ENCODE peak calls at places on chromosome 10, in seven cellular contexts. P is colonic mucosa; O is endothelial cell; Q is HFF-Myc; R is AG04449; S is dorsolateral prefrontal cortex; N is CD4-positive, alpha-beta T cell. M is an unnamed sample.

GRCh38 chr10:89357096-89357495 is 20.8 kb upstream of the IFIT1B start:
- DNase-seq in P (no peak), O (no peak), Q (no peak), R (no peak), S (no peak), N (no peak), M (no peak)

GRCh38 chr10:90734415-90734814 is 123.4 kb downstream of the HTR7 start:
- DNase-seq in P (no peak), O (no peak), Q (no peak), R (no peak), S (no peak), N (no peak), M (no peak)

GRCh38 chr10:128310966-128311658 is 184.9 kb upstream of the MKI67 start:
- DNase-seq in P (no peak), O (peak; percentile 34), Q (no peak), R (no peak), S (no peak), N (no peak), M (no peak)

GRCh38 chr10:71740069-71740468 is 20.5 kb upstream of the C10orf105 start:
- DNase-seq in P (peak; percentile 17), O (no peak), Q (no peak), R (peak; percentile 16), S (no peak), N (no peak), M (no peak)

GRCh38 chr10:29237786-29238185 is 51.1 kb upstream of the LYZL1 start:
- DNase-seq in P (no peak), O (no peak), Q (no peak), R (no peak), S (no peak), N (no peak), M (no peak)

GRCh38 chr10:123916775-123917174 is 25.2 kb upstream of the CPXM2 start:
- DNase-seq in P (no peak), O (no peak), Q (no peak), R (no peak), S (no peak), N (no peak), M (no peak)

GRCh38 chr10:95360122-95360715 is 69.4 kb upstream of the PDLIM1 start:
- DNase-seq in P (no peak), O (no peak), Q (peak; percentile 16), R (no peak), S (no peak), N (no peak), M (no peak)

GRCh38 chr10:77592946-77593636 is 44.5 kb downstream of the KCNMA1 start:
- DNase-seq in P (no peak), O (no peak), Q (peak; percentile 63), R (peak; percentile 81), S (no peak), N (no peak), M (no peak)

GRCh38 chr10:5460468-5461200 is 38.7 kb downstream of the CALML5 start:
- DNase-seq in P (peak; percentile 8), O (no peak), Q (no peak), R (no peak), S (no peak), N (no peak), M (no peak)

GRCh38 chr10:30701471-30702173 is 72.1 kb upstream of the LYZL2 start:
- DNase-seq in P (peak; percentile 29), O (no peak), Q (no peak), R (no peak), S (no peak), N (peak; percentile 62), M (no peak)

GRCh38 chr10:114855776-114856543 is 34.4 kb downstream of the FHIP2A start:
- DNase-seq in P (no peak), O (no peak), Q (no peak), R (no peak), S (no peak), N (no peak), M (no peak)

GRCh38 chr10:62393237-62393636 is 19.1 kb downstream of the ZNF365 start:
- DNase-seq in P (no peak), O (no peak), Q (no peak), R (no peak), S (no peak), N (no peak), M (no peak)

GRCh38 chr10:13276749-13277394 is 23.0 kb downstream of the PHYH start:
- DNase-seq in P (no peak), O (no peak), Q (no peak), R (no peak), S (no peak), N (no peak), M (no peak)

GRCh38 chr10:123995461-123996131 is 97.8 kb downstream of the CHST15 start:
- DNase-seq in P (peak; percentile 49), O (peak; percentile 58), Q (no peak), R (peak; percentile 62), S (no peak), N (no peak), M (peak; percentile 26)

GRCh38 chr10:49025347-49025983 is 85.8 kb upstream of the LRRC18 start:
- DNase-seq in P (no peak), O (no peak), Q (no peak), R (no peak), S (no peak), N (no peak), M (no peak)

GRCh38 chr10:4198216-4198615 is 413.2 kb upstream of the KLF6 start:
- DNase-seq in P (no peak), O (no peak), Q (no peak), R (no peak), S (no peak), N (no peak), M (no peak)

GRCh38 chr10:114458955-114459354 is 54.7 kb upstream of the AFAP1L2 start:
- DNase-seq in P (peak; percentile 64), O (peak; percentile 60), Q (no peak), R (no peak), S (no peak), N (no peak), M (peak; percentile 57)

GRCh38 chr10:125857185-125857760 is 23.8 kb downstream of the DHX32 start:
- DNase-seq in P (no peak), O (no peak), Q (no peak), R (no peak), S (no peak), N (no peak), M (no peak)

GRCh38 chr10:119772347-119772746 is 46.5 kb downstream of the INPP5F start:
- DNase-seq in P (no peak), O (no peak), Q (no peak), R (no peak), S (no peak), N (no peak), M (no peak)

GRCh38 chr10:93115661-93116383 is 42.1 kb downstream of the CYP26A1 start:
- DNase-seq in P (peak; percentile 86), O (peak; percentile 76), Q (peak; percentile 39), R (no peak), S (no peak), N (peak; percentile 68), M (peak; percentile 62)

GRCh38 chr10:88895252-88895651 is 15.2 kb downstream of the STAMBPL1 start:
- DNase-seq in P (no peak), O (no peak), Q (no peak), R (no peak), S (no peak), N (no peak), M (no peak)

GRCh38 chr10:43998021-43998809 is 349.5 kb upstream of the ZNF32 start:
- DNase-seq in P (no peak), O (no peak), Q (peak; percentile 32), R (no peak), S (no peak), N (no peak), M (no peak)
- TF ChIP-seq CTCF in P (no peak), O (no peak), Q (no peak), R (no peak), S (no peak), N (no peak), M (no peak)

GRCh38 chr10:63901228-63901627 is 380.0 kb downstream of the REEP3 start:
- DNase-seq in P (no peak), O (no peak), Q (no peak), R (no peak), S (no peak), N (no peak), M (no peak)
- TF ChIP-seq CTCF in P (no peak), O (peak; percentile 44), Q (peak; percentile 56), R (peak; percentile 30), S (no peak), N (no peak), M (peak; percentile 38)

DNA sequence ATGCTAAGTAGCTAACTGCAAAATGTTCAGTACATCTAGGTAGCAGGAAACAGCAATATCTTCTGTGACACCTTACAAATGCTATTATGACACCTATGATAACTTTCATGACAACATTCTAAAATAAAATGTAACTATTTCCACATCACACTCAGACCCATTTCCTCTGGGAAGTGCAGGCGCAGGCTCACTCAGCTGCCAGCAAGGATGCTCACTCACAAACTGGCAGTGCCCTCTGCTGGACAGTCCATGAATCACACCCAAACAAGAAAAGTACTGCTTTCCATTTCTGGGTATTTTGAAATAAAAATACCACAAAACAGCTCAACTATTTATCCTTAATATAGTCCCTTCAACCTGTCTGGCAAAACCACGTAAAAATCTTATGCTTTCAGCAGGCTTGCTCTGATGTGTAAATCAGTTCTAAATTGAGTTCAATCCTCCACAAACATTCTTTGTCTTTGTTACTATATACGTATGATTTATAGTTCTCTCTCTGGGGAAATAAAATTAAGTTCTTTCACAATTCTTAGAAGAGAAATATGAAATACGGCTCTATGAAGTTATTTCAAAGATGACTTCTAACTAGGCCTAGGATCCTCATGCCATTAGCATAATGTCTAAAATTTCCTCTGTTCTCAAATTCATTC is 176.6 kb downstream of the PARD3 start:
- DNase-seq in P (peak; percentile 88), O (peak; percentile 84), Q (peak; percentile 57), R (peak; percentile 56), S (peak; percentile 79), N (peak; percentile 63), M (peak; percentile 93)
- TF ChIP-seq CTCF in P (peak; percentile 91), O (peak; percentile 93), Q (peak; percentile 89), R (peak; percentile 75), S (peak; percentile 96), N (peak; percentile 98), M (peak; percentile 97)

DNA sequence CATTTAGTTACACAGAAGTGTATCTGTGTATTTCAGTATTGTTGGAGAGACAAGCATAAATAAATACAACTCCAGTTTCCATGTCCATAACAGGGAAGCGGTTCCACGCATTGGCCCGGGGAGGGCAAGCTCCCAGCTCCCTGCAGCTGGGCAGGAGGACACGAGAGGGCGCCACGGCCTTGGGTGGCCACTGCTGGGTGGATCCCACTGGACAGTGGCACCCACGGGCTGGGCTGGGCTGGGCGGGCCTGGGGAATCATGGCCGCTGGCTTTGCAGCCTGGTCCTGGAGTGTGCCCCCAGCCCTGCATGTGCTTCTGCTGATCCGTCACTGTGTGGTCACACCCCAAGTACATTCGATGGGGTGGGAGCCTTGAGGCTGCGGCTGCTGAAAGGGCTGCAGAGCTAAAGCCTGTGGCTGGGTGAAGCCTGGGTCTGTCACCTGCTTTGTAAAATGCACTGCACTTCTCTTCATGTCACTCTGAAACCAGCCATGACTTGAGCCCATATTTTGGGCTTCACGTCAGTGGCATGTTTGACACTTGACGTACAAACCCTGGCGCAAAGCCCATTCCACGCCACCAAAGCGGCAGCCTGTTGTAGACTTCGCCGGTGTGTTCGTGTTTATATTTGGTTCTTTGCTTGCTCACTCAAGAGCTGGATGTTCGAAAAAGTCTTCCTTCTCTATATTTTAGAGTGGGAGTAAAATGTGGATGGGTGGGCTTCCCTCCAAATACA is 27.5 kb downstream of the LRRC27 start:
- DNase-seq in P (no peak), O (no peak), Q (no peak), R (no peak), S (no peak), N (no peak), M (no peak)
- TF ChIP-seq CTCF in P (no peak), O (no peak), Q (no peak), R (no peak), S (no peak), N (no peak), M (no peak)

M was measured in neural crest cell.